ENCODE peak calls at places on chromosome 3, in nine cellular contexts. B is progenitor cell of endocrine pancreas, R is esophagus squamous epithelium, X is MCF 10A, G is fibroblast of mammary gland, E is lower leg skin, L is HFF-Myc, S is HFFc6, T is psoas muscle. W is an unnamed sample.

GRCh38 chr3:171261487-171261886 is 198.7 kb downstream of the TNIK start:
- DNase-seq in G (no peak), X (peak), L (no peak), R (no peak), S (no peak), E (no peak), T (no peak), B (no peak), W (no peak)

GRCh38 chr3:65603631-65604030 is 435.1 kb downstream of the MAGI1 start:
- DNase-seq in G (no peak), L (no peak), S (no peak), T (no peak), E (no peak), X (no peak), B (no peak), R (no peak), W (no peak)

GRCh38 chr3:55147856-55148720 is 220.2 kb upstream of the LRTM1 start:
- DNase-seq in G (no peak), L (no peak), X (no peak), R (no peak), E (no peak), S (no peak), B (no peak), T (no peak), W (no peak)

GRCh38 chr3:115790759-115791158 is 167.4 kb downstream of the GAP43 start:
- DNase-seq in S (peak), L (peak), E (no peak), R (no peak), X (peak), G (peak), T (no peak), B (no peak), W (peak)

GRCh38 chr3:196868297-196868661 is 559 bp downstream of the SENP5 start:
- DNase-seq in X (peak), B (peak), G (peak), S (no peak), E (no peak), R (no peak), T (no peak), L (no peak), W (no peak)

GRCh38 chr3:152270145-152270870 is 1.6 kb downstream of the MBNL1 start:
- DNase-seq in S (no peak), B (no peak), L (no peak), T (peak), G (peak), R (no peak), E (no peak), X (peak), W (no peak)

GRCh38 chr3:127812151-127812550 is 10.2 kb downstream of the MGLL start:
- DNase-seq in R (no peak), S (no peak), X (no peak), G (no peak), B (no peak), T (no peak), E (no peak), L (no peak), W (no peak)

GRCh38 chr3:171704002-171704401 is 106.3 kb downstream of the PLD1 start:
- DNase-seq in R (no peak), B (no peak), S (peak), X (peak), L (peak), E (no peak), T (no peak), G (peak), W (no peak)

GRCh38 chr3:114556832-114557231 is 263.0 kb downstream of the TIGIT start:
- DNase-seq in B (no peak), E (no peak), R (no peak), T (no peak), L (no peak), G (no peak), S (no peak), X (no peak), W (no peak)

GRCh38 chr3:12195231-12195630 is 36.5 kb upstream of the TIMP4 start:
- DNase-seq in E (no peak), T (no peak), R (no peak), L (no peak), G (no peak), X (no peak), B (no peak), S (no peak), W (no peak)

GRCh38 chr3:194632983-194633348 is 253 bp downstream of the TMEM44 start:
- DNase-seq in B (no peak), L (no peak), E (no peak), G (no peak), T (no peak), R (no peak), X (no peak), S (no peak), W (no peak)

GRCh38 chr3:86245360-86245759 is 745.6 kb downstream of the VGLL3 start:
- DNase-seq in X (peak), G (no peak), B (no peak), S (no peak), R (no peak), L (no peak), T (no peak), E (no peak), W (no peak)

GRCh38 chr3:126434931-126435411 is 40.3 kb downstream of the CFAP100 start:
- DNase-seq in G (no peak), L (no peak), R (no peak), S (no peak), X (no peak), E (no peak), B (no peak), T (no peak), W (no peak)

GRCh38 chr3:185837409-185837808 is 12.6 kb upstream of the IGF2BP2 start:
- DNase-seq in R (no peak), B (no peak), T (no peak), X (no peak), S (no peak), L (no peak), G (no peak), E (no peak), W (no peak)

GRCh38 chr3:112302881-112303761 is 9.1 kb upstream of the SLC9C1 start:
- DNase-seq in B (no peak), G (peak), S (no peak), L (no peak), X (no peak), R (no peak), E (no peak), T (no peak), W (no peak)

GRCh38 chr3:112734718-112735350 is 93.9 kb upstream of the CCDC80 start:
- DNase-seq in L (peak), S (peak), R (no peak), X (peak), B (peak), G (peak), E (peak), T (peak), W (peak)

GRCh38 chr3:101835676-101836075 is 13.6 kb upstream of the NFKBIZ start:
- DNase-seq in X (no peak), T (no peak), G (no peak), B (no peak), S (no peak), L (no peak), R (no peak), E (no peak), W (no peak)

GRCh38 chr3:65751123-65751700 is 287.5 kb downstream of the MAGI1 start:
- DNase-seq in R (no peak), G (peak), S (peak), T (no peak), X (peak), B (peak), E (no peak), L (no peak), W (no peak)

GRCh38 chr3:51897391-51897790 is 5.8 kb downstream of the IQCF1 start:
- DNase-seq in T (no peak), B (no peak), L (no peak), G (no peak), X (no peak), E (no peak), S (no peak), R (no peak), W (no peak)

GRCh38 chr3:112349557-112349956 is 16.6 kb downstream of the CD200 start:
- DNase-seq in L (no peak), X (no peak), E (no peak), T (no peak), R (no peak), G (no peak), S (no peak), B (no peak), W (no peak)

GRCh38 chr3:122058294-122058693 is 3.1 kb downstream of the CD86 start:
- DNase-seq in X (no peak), E (no peak), B (no peak), T (no peak), R (no peak), S (no peak), G (no peak), L (no peak), W (no peak)

GRCh38 chr3:99356681-99357080 is 281.7 kb upstream of the COL8A1 start:
- DNase-seq in G (no peak), S (no peak), B (no peak), T (no peak), R (no peak), L (no peak), X (no peak), E (no peak), W (no peak)

GRCh38 chr3:137105277-137105977 is 147.6 kb downstream of the IL20RB start:
- DNase-seq in B (no peak), L (peak), G (peak), R (no peak), E (peak), X (peak), T (no peak), S (peak), W (no peak)

GRCh38 chr3:115986555-115987207 is 363.4 kb downstream of the GAP43 start:
- DNase-seq in R (no peak), S (peak), L (no peak), B (no peak), E (no peak), G (peak), T (no peak), X (peak), W (no peak)

GRCh38 chr3:65642903-65643302 is 395.8 kb downstream of the MAGI1 start:
- DNase-seq in R (no peak), S (no peak), T (no peak), G (peak), L (no peak), B (no peak), E (no peak), X (no peak), W (no peak)

GRCh38 chr3:168002786-168003368 is 92.8 kb downstream of the GOLIM4 start:
- DNase-seq in X (peak), G (peak), R (no peak), L (peak), T (no peak), B (no peak), S (peak), E (no peak), W (no peak)

GRCh38 chr3:131549340-131549739 is 46.6 kb upstream of the MRPL3 start:
- DNase-seq in R (no peak), L (no peak), S (no peak), E (no peak), T (no peak), B (no peak), X (peak), G (peak), W (no peak)

GRCh38 chr3:66033241-66034138 is 5.2 kb downstream of the MAGI1 start:
- DNase-seq in B (no peak), X (no peak), E (no peak), S (no peak), T (no peak), L (no peak), R (no peak), G (no peak), W (no peak)

GRCh38 chr3:133401374-133402135 is 1.7 kb downstream of the BFSP2 start:
- DNase-seq in G (peak), L (no peak), B (no peak), T (no peak), E (no peak), S (no peak), X (no peak), R (no peak), W (no peak)

GRCh38 chr3:166274342-166274741 is 437.1 kb upstream of the BCHE start:
- DNase-seq in L (no peak), B (no peak), G (peak), R (no peak), E (no peak), X (no peak), S (no peak), T (no peak), W (no peak)

GRCh38 chr3:196954832-196955231 is 12.5 kb upstream of the NCBP2 start:
- DNase-seq in G (no peak), E (no peak), R (no peak), S (no peak), T (no peak), B (no peak), X (no peak), L (no peak), W (no peak)

GRCh38 chr3:46575577-46576222 is 9.6 kb upstream of the LRRC2 start:
- DNase-seq in S (no peak), L (no peak), X (no peak), E (no peak), T (no peak), R (no peak), B (no peak), G (no peak), W (no peak)

DNA sequence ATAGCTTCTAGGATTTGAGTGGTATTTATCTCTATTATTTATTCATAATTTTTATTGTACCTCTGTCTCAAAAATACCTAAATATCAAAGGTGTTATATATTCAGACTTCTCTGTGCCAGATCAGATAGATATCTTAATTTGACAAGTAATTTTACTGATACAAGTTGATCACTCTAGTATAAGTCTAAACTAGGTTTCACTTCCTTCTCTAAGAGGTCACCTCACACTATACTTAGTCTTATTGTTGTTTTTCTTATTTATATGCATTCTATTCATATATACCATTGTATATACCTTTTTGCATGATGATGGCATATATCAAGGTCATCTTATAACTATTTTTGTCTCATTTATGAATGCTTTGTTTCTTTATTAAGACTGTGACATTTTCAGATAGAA is 26.4 kb upstream of the HGD start:
- DNase-seq in T (no peak), L (no peak), X (no peak), E (no peak), G (no peak), R (no peak), B (no peak), S (no peak), W (no peak)
- TF ChIP-seq CTCF in T (no peak), L (no peak), X (no peak), E (no peak), G (no peak), R (no peak), B (no peak), S (no peak), W (no peak)

DNA sequence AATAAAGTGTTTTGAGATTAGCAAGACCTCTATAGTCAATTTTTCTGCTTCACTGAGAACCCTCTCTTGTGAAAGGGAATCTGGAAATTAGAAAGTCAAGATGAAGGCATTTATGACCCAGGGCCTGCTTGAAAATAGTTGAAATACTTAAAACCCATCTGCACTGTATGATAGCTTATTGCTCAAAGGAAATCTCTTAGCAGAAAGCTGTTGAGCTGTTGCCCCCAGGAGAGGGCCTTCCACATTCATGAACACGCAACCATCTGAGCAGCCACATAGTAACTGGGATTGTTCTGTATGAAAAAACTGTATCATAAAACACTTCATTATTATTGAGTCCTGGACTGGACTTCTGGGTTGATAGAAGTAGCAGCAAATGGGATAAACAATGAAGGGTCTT is 106.4 kb upstream of the PTX3 start:
- DNase-seq in S (no peak), X (no peak), R (no peak), B (no peak), T (no peak), L (no peak), G (no peak), E (no peak), W (no peak)
- TF ChIP-seq CTCF in S (no peak), X (no peak), R (no peak), B (no peak), T (no peak), L (no peak), G (no peak), E (no peak), W (no peak)

GRCh38 chr3:135491478-135491877 is 474.1 kb upstream of the PPP2R3A start:
- DNase-seq in S (peak), E (no peak), B (no peak), G (peak), T (peak), X (no peak), R (no peak), L (no peak), W (no peak)
- TF ChIP-seq CTCF in S (no peak), E (no peak), B (no peak), G (no peak), T (no peak), X (no peak), R (no peak), L (no peak), W (no peak)

DNA sequence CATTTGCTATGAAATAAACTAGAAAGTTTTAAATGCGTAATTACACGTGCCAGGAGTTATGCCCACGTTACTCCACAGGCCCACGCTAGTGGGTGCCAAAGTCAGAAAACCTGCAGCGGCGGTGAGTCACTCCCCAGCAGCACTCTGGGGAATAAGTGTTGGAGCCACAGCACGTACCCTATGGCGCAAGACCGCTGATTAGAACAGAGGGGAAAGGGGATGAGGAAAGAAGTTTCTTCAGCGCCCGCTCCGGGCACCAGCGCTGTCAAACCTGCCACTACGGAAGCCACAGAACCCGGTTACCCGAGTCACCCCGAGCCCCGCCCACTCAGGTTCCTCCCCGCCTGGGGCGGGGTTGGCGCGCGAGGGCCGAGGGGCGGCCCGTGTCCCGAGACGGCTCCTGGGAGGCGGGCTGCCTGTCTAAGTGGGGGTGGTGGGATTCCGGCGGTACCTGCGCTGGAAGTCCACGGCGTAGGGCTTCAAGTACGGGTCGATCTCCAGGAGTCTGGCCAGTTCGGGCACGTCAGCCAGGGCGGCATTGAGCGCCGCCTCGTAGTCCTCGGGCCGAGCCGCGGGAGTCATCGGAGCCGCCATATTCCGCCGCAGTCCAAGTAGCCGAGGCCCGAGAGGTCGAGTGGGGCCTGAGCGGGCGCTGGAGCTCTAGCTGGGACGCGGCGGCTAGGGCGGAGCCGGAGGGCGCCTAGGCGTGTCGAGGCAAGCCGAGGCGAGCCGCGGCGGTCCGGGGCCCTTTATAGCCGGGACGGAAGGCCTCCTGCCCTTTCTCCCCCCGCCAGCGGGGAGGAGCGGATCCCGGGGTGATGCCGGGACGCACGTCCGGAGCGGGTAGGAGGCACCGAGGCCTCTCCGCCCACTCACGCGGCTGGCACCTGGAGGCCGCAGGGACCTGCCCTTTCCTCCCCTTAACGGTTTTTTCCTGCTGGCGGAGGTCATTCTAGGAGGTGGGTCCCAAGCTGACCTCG is at the start of gene GBE1:
- DNase-seq in B (peak), S (peak), X (peak), T (peak), R (peak), E (peak), G (peak), L (peak), W (peak)
- TF ChIP-seq CTCF in B (peak), S (peak), X (peak), T (peak), R (peak), E (no peak), G (peak), L (no peak), W (peak)

W was measured in AG09319.